ENCODE peak calls at places on chromosome 10, in eight cellular contexts. P is DMS153; D is activated CD8-positive, alpha-beta T cell treated with anti-CD3 and anti-CD28 coated beads for 36 hours; N is CD14-positive monocyte; J is EL; R is naive thymus-derived CD4-positive, alpha-beta T cell; F is A549; Q is HFF-Myc. Y is an unnamed sample.

GRCh38 chr10:83881647-83882046 is 257.7 kb upstream of the GHITM start:
- DNase-seq in P (no peak), D (no peak), N (no peak), J (no peak), R (no peak), F (no peak), Q (no peak), Y (no peak)

GRCh38 chr10:74011762-74012161 is 13.8 kb downstream of the VCL start:
- DNase-seq in P (no peak), D (no peak), N (no peak), J (peak), R (no peak), F (peak), Q (no peak), Y (no peak)

GRCh38 chr10:62577666-62578291 is 203.6 kb downstream of the ZNF365 start:
- DNase-seq in P (no peak), D (no peak), N (no peak), J (peak), R (no peak), F (no peak), Q (no peak), Y (no peak)

GRCh38 chr10:10745281-10745680 is 272.4 kb upstream of the CELF2 start:
- DNase-seq in P (no peak), D (no peak), N (no peak), J (no peak), R (no peak), F (no peak), Q (no peak), Y (no peak)

GRCh38 chr10:104791471-104791870 is 150.4 kb downstream of the SORCS3 start:
- DNase-seq in P (no peak), D (no peak), N (no peak), J (no peak), R (no peak), F (no peak), Q (no peak), Y (no peak)

GRCh38 chr10:91034042-91034441 is 113.2 kb upstream of the ANKRD1 start:
- DNase-seq in P (no peak), D (peak), N (no peak), J (no peak), R (peak), F (no peak), Q (no peak), Y (peak)

GRCh38 chr10:43955002-43955596 is 306.4 kb upstream of the ZNF32 start:
- DNase-seq in P (no peak), D (no peak), N (no peak), J (no peak), R (no peak), F (no peak), Q (no peak), Y (no peak)

GRCh38 chr10:16314259-16314658 is 122.6 kb upstream of the PTER start:
- DNase-seq in P (no peak), D (no peak), N (no peak), J (no peak), R (no peak), F (peak), Q (no peak), Y (no peak)

GRCh38 chr10:116708386-116708785 is 34.0 kb downstream of the HSPA12A start:
- DNase-seq in P (no peak), D (no peak), N (no peak), J (peak), R (no peak), F (no peak), Q (peak), Y (no peak)

Y was measured in activated CD4-positive, alpha-beta T cell treated with anti-CD3 and anti-CD28 coated beads, Interleukin-2, amount 10 ng/mL, durations not matched to agents 7 days and 5 days.